ENCODE peak calls at places on chromosome 12, in five cellular contexts. H, Q, K, E and U are unnamed samples.

GRCh38 chr12:63928305-63928704 is 83.8 kb downstream of the SRGAP1 start:
- DNase-seq in H (no peak), Q (no peak), K (no peak), E (no peak), U (no peak)

GRCh38 chr12:6178981-6179761 is 21.0 kb upstream of the CD9 start:
- DNase-seq in H (no peak), Q (no peak), K (no peak), E (no peak), U (peak; percentile 70)

GRCh38 chr12:132433641-132434395 is 56.1 kb upstream of the FBRSL1 start:
- DNase-seq in H (no peak), Q (no peak), K (peak; percentile 55), E (no peak), U (no peak)

GRCh38 chr12:116121453-116121871 is 156.0 kb downstream of the MED13L start:
- DNase-seq in H (peak; percentile 80), Q (no peak), K (peak; percentile 66), E (no peak), U (peak; percentile 26)

GRCh38 chr12:101759396-101760047 is 20.3 kb upstream of the SYCP3 start:
- DNase-seq in H (peak; percentile 35), Q (no peak), K (no peak), E (no peak), U (peak; percentile 67)

GRCh38 chr12:50132505-50133135 is 20.6 kb downstream of the COX14 start:
- DNase-seq in H (peak; percentile 18), Q (no peak), K (no peak), E (no peak), U (no peak)

GRCh38 chr12:19572920-19573558 is 133.7 kb downstream of the AEBP2 start:
- DNase-seq in H (peak; percentile 67), Q (no peak), K (no peak), E (no peak), U (peak; percentile 70)

GRCh38 chr12:45183263-45183662 is 32.6 kb upstream of the ANO6 start:
- DNase-seq in H (peak; percentile 22), Q (no peak), K (no peak), E (no peak), U (peak; percentile 35)

GRCh38 chr12:93812616-93813015 is 135.4 kb downstream of the CRADD start:
- DNase-seq in H (peak; percentile 41), Q (no peak), K (no peak), E (peak; percentile 95), U (no peak)

GRCh38 chr12:65618574-65618973 is 205.7 kb upstream of the HMGA2 start:
- DNase-seq in H (no peak), Q (no peak), K (no peak), E (no peak), U (no peak)

GRCh38 chr12:65756956-65757511 is 67.2 kb upstream of the HMGA2 start:
- DNase-seq in H (peak; percentile 8), Q (no peak), K (no peak), E (no peak), U (peak; percentile 37)

GRCh38 chr12:62805517-62805916 is 129.4 kb downstream of the PPM1H start:
- DNase-seq in H (no peak), Q (no peak), K (no peak), E (no peak), U (no peak)

GRCh38 chr12:88144037-88144436 is 1.9 kb downstream of the TMTC3 start:
- DNase-seq in H (no peak), Q (no peak), K (no peak), E (no peak), U (no peak)

GRCh38 chr12:26787125-26787495 is 45.9 kb downstream of the ITPR2 start:
- DNase-seq in H (peak; percentile 83), Q (no peak), K (no peak), E (no peak), U (peak; percentile 84)

GRCh38 chr12:106223485-106224391 is 24.1 kb downstream of the CKAP4 start:
- DNase-seq in H (peak; percentile 54), Q (no peak), K (peak; percentile 60), E (no peak), U (peak; percentile 63)

GRCh38 chr12:45794422-45794821 is 64.9 kb downstream of the ARID2 start:
- DNase-seq in H (no peak), Q (no peak), K (no peak), E (no peak), U (no peak)

GRCh38 chr12:123767613-123768012 is 5.5 kb downstream of the DNAH10 start:
- DNase-seq in H (no peak), Q (no peak), K (no peak), E (no peak), U (no peak)

GRCh38 chr12:106804668-106805067 is 30.2 kb downstream of the RIC8B start:
- DNase-seq in H (peak; percentile 4), Q (no peak), K (no peak), E (no peak), U (no peak)

GRCh38 chr12:20154060-20154459 is 214.3 kb upstream of the PDE3A start:
- DNase-seq in H (peak; percentile 53), Q (no peak), K (no peak), E (no peak), U (no peak)

GRCh38 chr12:3055712-3056467 is 21.3 kb upstream of the TSPAN9 start:
- DNase-seq in H (no peak), Q (no peak), K (no peak), E (no peak), U (no peak)

GRCh38 chr12:32819424-32819823 is 63.7 kb upstream of the YARS2 start:
- DNase-seq in H (peak; percentile 39), Q (no peak), K (no peak), E (no peak), U (no peak)

GRCh38 chr12:52027085-52027843 is 20.5 kb downstream of the TAMALIN start:
- DNase-seq in H (no peak), Q (no peak), K (no peak), E (no peak), U (no peak)

GRCh38 chr12:55188974-55189556 is 31.8 kb upstream of the OR10A7 start:
- DNase-seq in H (peak; percentile 73), Q (no peak), K (peak; percentile 1), E (peak; percentile 41), U (peak; percentile 77)

GRCh38 chr12:106135075-106135474 is 3.7 kb downstream of the NUAK1 start:
- DNase-seq in H (no peak), Q (no peak), K (peak; percentile 73), E (no peak), U (no peak)

GRCh38 chr12:105445261-105446015 is 114.9 kb downstream of the C12orf75 start:
- DNase-seq in H (peak; percentile 68), Q (no peak), K (no peak), E (peak; percentile 20), U (peak; percentile 41)

GRCh38 chr12:20189767-20190166 is 178.6 kb upstream of the PDE3A start:
- DNase-seq in H (no peak), Q (no peak), K (no peak), E (no peak), U (no peak)

GRCh38 chr12:130826151-130826801 is 12.8 kb downstream of the STX2 start:
- DNase-seq in H (peak; percentile 86), Q (no peak), K (no peak), E (no peak), U (peak; percentile 63)

GRCh38 chr12:75041481-75041880 is 168.2 kb downstream of the KCNC2 start:
- DNase-seq in H (no peak), Q (no peak), K (no peak), E (no peak), U (no peak)

GRCh38 chr12:84694111-84694510 is 218.5 kb downstream of the SLC6A15 start:
- DNase-seq in H (no peak), Q (no peak), K (no peak), E (no peak), U (no peak)

GRCh38 chr12:754238-754816 is 1.9 kb downstream of the WNK1 start:
- DNase-seq in H (peak; percentile 32), Q (no peak), K (no peak), E (no peak), U (peak; percentile 51)

GRCh38 chr12:124440841-124441381 is 126.5 kb downstream of the NCOR2 start:
- DNase-seq in H (peak; percentile 32), Q (no peak), K (no peak), E (no peak), U (peak; percentile 35)

GRCh38 chr12:101719566-101719965 is 19.7 kb downstream of the SYCP3 start:
- DNase-seq in H (peak; percentile 77), Q (no peak), K (no peak), E (no peak), U (peak; percentile 45)

GRCh38 chr12:99004799-99005474 is 359.8 kb downstream of the APAF1 start:
- DNase-seq in H (no peak), Q (no peak), K (no peak), E (no peak), U (peak; percentile 2)

GRCh38 chr12:90253674-90254181 is 545.1 kb upstream of the ATP2B1 start:
- DNase-seq in H (peak; percentile 75), Q (no peak), K (no peak), E (peak; percentile 88), U (peak; percentile 98)

GRCh38 chr12:124422142-124422569 is 127.3 kb downstream of the RFLNA start:
- DNase-seq in H (no peak), Q (no peak), K (peak; percentile 45), E (no peak), U (no peak)

GRCh38 chr12:30691122-30691879 is 4.4 kb downstream of the IPO8 start:
- DNase-seq in H (peak; percentile 89), Q (no peak), K (no peak), E (peak; percentile 25), U (peak; percentile 88)

GRCh38 chr12:51067229-51067628 is 16.2 kb downstream of the CSRNP2 start:
- DNase-seq in H (no peak), Q (no peak), K (no peak), E (no peak), U (no peak)

GRCh38 chr12:14768823-14769405 is 34.4 kb downstream of the WBP11 start:
- DNase-seq in H (peak; percentile 37), Q (no peak), K (peak; percentile 4), E (no peak), U (peak; percentile 24)